ENCODE peak calls at places on chromosomes 4 and X, in five cellular contexts. One of them, this sample, is unnamed.

GRCh38 chr4:16573744-16574143 is 324.7 kb downstream of the LDB2 start:
- DNase-seq in endothelial cell of umbilical vein: no peak
- DNase-seq in astrocyte: peak; percentile 86
- DNase-seq in mesenchymal stem cell: no peak
- DNase-seq in H1: no peak
- DNase-seq in this sample: no peak

GRCh38 chrX:69162466-69162865 is 2.8 kb downstream of the PJA1 start:
- DNase-seq in endothelial cell of umbilical vein: no peak
- DNase-seq in astrocyte: no peak
- DNase-seq in mesenchymal stem cell: no peak
- DNase-seq in H1: no peak
- DNase-seq in this sample: no peak

GRCh38 chrX:15170927-15171326 is 99.0 kb downstream of the ASB9 start:
- DNase-seq in endothelial cell of umbilical vein: no peak
- DNase-seq in astrocyte: peak; percentile 51
- DNase-seq in mesenchymal stem cell: peak; percentile 42
- DNase-seq in H1: no peak
- DNase-seq in this sample: no peak

GRCh38 chr4:40718571-40718970 is 31.2 kb upstream of the NSUN7 start:
- DNase-seq in endothelial cell of umbilical vein: no peak
- DNase-seq in astrocyte: no peak
- DNase-seq in mesenchymal stem cell: no peak
- DNase-seq in H1: no peak
- DNase-seq in this sample: no peak

GRCh38 chr4:170127758-170128157 is 38.0 kb upstream of the AADAT start:
- DNase-seq in endothelial cell of umbilical vein: no peak
- DNase-seq in astrocyte: no peak
- DNase-seq in mesenchymal stem cell: no peak
- DNase-seq in H1: no peak
- DNase-seq in this sample: no peak

GRCh38 chr4:39770969-39771724 is 73.2 kb downstream of the UBE2K start:
- DNase-seq in endothelial cell of umbilical vein: no peak
- DNase-seq in astrocyte: no peak
- DNase-seq in mesenchymal stem cell: no peak
- DNase-seq in H1: no peak
- DNase-seq in this sample: no peak

GRCh38 chr4:22410645-22411247 is 105.1 kb downstream of the ADGRA3 start:
- DNase-seq in endothelial cell of umbilical vein: peak; percentile 36
- DNase-seq in astrocyte: no peak
- DNase-seq in mesenchymal stem cell: peak; percentile 28
- DNase-seq in H1: no peak
- DNase-seq in this sample: no peak

GRCh38 chrX:108022491-108023089 is 22.3 kb upstream of the VSIG1 start:
- DNase-seq in endothelial cell of umbilical vein: peak; percentile 70
- DNase-seq in astrocyte: no peak
- DNase-seq in mesenchymal stem cell: no peak
- DNase-seq in H1: no peak
- DNase-seq in this sample: no peak

GRCh38 chr4:185470503-185471195 is 884 bp downstream of the CCDC110 start:
- DNase-seq in endothelial cell of umbilical vein: peak; percentile 52
- DNase-seq in astrocyte: no peak
- DNase-seq in mesenchymal stem cell: peak; percentile 26
- DNase-seq in H1: no peak
- DNase-seq in this sample: no peak

GRCh38 chrX:24285082-24285481 is 28.8 kb downstream of the SUPT20HL2 start:
- DNase-seq in endothelial cell of umbilical vein: no peak
- DNase-seq in astrocyte: no peak
- DNase-seq in mesenchymal stem cell: no peak
- DNase-seq in H1: no peak
- DNase-seq in this sample: no peak

GRCh38 chr4:6339818-6340445 is 70.3 kb downstream of the WFS1 start:
- DNase-seq in endothelial cell of umbilical vein: no peak
- DNase-seq in astrocyte: no peak
- DNase-seq in mesenchymal stem cell: no peak
- DNase-seq in H1: no peak
- DNase-seq in this sample: no peak

GRCh38 chr4:10296730-10297129 is 160.5 kb downstream of the ZNF518B start:
- DNase-seq in endothelial cell of umbilical vein: no peak
- DNase-seq in astrocyte: no peak
- DNase-seq in mesenchymal stem cell: no peak
- DNase-seq in H1: no peak
- DNase-seq in this sample: no peak

GRCh38 chr4:145982791-145983190 is 44.2 kb upstream of the ZNF827 start:
- DNase-seq in endothelial cell of umbilical vein: no peak
- DNase-seq in astrocyte: no peak
- DNase-seq in mesenchymal stem cell: no peak
- DNase-seq in H1: no peak
- DNase-seq in this sample: no peak

GRCh38 chrX:476724-477075 is 90.0 kb upstream of the PPP2R3B start:
- DNase-seq in endothelial cell of umbilical vein: no peak
- DNase-seq in astrocyte: no peak
- DNase-seq in mesenchymal stem cell: no peak
- DNase-seq in H1: no peak
- DNase-seq in this sample: no peak

GRCh38 chr4:159358226-159358625 is 255.3 kb downstream of the RAPGEF2 start:
- DNase-seq in endothelial cell of umbilical vein: peak; percentile 25
- DNase-seq in astrocyte: peak; percentile 83
- DNase-seq in mesenchymal stem cell: peak; percentile 80
- DNase-seq in H1: no peak
- DNase-seq in this sample: no peak

GRCh38 chr4:107780665-107781064 is 44.1 kb upstream of the SGMS2 start:
- DNase-seq in endothelial cell of umbilical vein: no peak
- DNase-seq in astrocyte: peak; percentile 2
- DNase-seq in mesenchymal stem cell: no peak
- DNase-seq in H1: no peak
- DNase-seq in this sample: no peak

GRCh38 chr4:102684605-102685052 is 76.1 kb downstream of the MANBA start:
- DNase-seq in endothelial cell of umbilical vein: no peak
- DNase-seq in astrocyte: peak; percentile 29
- DNase-seq in mesenchymal stem cell: peak; percentile 94
- DNase-seq in H1: no peak
- DNase-seq in this sample: peak; percentile 75

GRCh38 chrX:21374994-21375794 is 976 bp downstream of the CNKSR2 start:
- DNase-seq in endothelial cell of umbilical vein: no peak
- DNase-seq in astrocyte: no peak
- DNase-seq in mesenchymal stem cell: no peak
- DNase-seq in H1: no peak
- DNase-seq in this sample: no peak

GRCh38 chr4:105243446-105243845 is 96.8 kb downstream of the TET2 start:
- DNase-seq in endothelial cell of umbilical vein: no peak
- DNase-seq in astrocyte: no peak
- DNase-seq in mesenchymal stem cell: no peak
- DNase-seq in H1: no peak
- DNase-seq in this sample: no peak

GRCh38 chr4:105241456-105241855 is 94.8 kb downstream of the TET2 start:
- DNase-seq in endothelial cell of umbilical vein: no peak
- DNase-seq in astrocyte: no peak
- DNase-seq in mesenchymal stem cell: no peak
- DNase-seq in H1: no peak
- DNase-seq in this sample: no peak

GRCh38 chr4:105236917-105237311 is 90.2 kb downstream of the TET2 start:
- DNase-seq in endothelial cell of umbilical vein: no peak
- DNase-seq in astrocyte: no peak
- DNase-seq in mesenchymal stem cell: no peak
- DNase-seq in H1: no peak
- DNase-seq in this sample: no peak

GRCh38 chr4:105236202-105236916 is 89.7 kb downstream of the TET2 start:
- DNase-seq in endothelial cell of umbilical vein: no peak
- DNase-seq in astrocyte: no peak
- DNase-seq in mesenchymal stem cell: no peak
- DNase-seq in H1: no peak
- DNase-seq in this sample: no peak

GRCh38 chr4:105240037-105240436 is 93.4 kb downstream of the TET2 start:
- DNase-seq in endothelial cell of umbilical vein: no peak
- DNase-seq in astrocyte: no peak
- DNase-seq in mesenchymal stem cell: no peak
- DNase-seq in H1: no peak
- DNase-seq in this sample: no peak
- H3K9ac ChIP-seq in endothelial cell of umbilical vein: no peak overlapping the region
- H3K9ac ChIP-seq in astrocyte: no peak overlapping the region
- H3K9ac ChIP-seq in mesenchymal stem cell: no peak overlapping the region
- H3K9ac ChIP-seq in H1: no peak overlapping the region
- H3K9ac ChIP-seq in this sample: no peak overlapping the region

GRCh38 chrX:129932792-129933321 is 26.9 kb downstream of the UTP14A start:
- DNase-seq in endothelial cell of umbilical vein: no peak
- DNase-seq in astrocyte: no peak
- DNase-seq in mesenchymal stem cell: peak; percentile 15
- DNase-seq in H1: no peak
- DNase-seq in this sample: no peak
- H3K9ac ChIP-seq in endothelial cell of umbilical vein: peak overlapping the region; percentile 23
- H3K9ac ChIP-seq in astrocyte: peak overlapping the region; percentile 27
- H3K9ac ChIP-seq in mesenchymal stem cell: peak overlapping the region; percentile 11
- H3K9ac ChIP-seq in H1: no peak overlapping the region
- H3K9ac ChIP-seq in this sample: no peak overlapping the region

DNA sequence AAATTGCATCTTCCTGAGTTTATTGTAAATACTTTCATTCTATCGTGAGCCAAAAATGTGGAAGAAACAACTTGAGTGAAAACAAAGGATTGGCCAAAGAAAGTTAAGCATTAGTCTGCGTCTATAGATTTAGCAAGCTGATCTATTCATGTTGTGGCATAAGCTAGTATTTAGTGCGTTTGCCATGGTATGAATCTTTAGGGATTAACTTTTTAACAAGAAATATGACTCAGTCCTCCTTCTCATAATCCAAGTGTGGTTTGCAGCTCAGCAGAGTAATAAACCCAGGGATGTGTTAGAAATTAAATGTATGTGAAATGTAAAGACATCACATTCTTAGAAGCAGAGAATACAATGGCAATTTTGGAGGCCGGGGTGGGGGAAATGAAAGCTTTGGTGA is 1110.9 kb downstream of the NLGN4X start:
- DNase-seq in endothelial cell of umbilical vein: no peak
- DNase-seq in astrocyte: no peak
- DNase-seq in mesenchymal stem cell: peak; percentile 6
- DNase-seq in H1: no peak
- DNase-seq in this sample: no peak
- H3K9ac ChIP-seq in endothelial cell of umbilical vein: no peak overlapping the region
- H3K9ac ChIP-seq in astrocyte: no peak overlapping the region
- H3K9ac ChIP-seq in mesenchymal stem cell: no peak overlapping the region
- H3K9ac ChIP-seq in H1: no peak overlapping the region
- H3K9ac ChIP-seq in this sample: no peak overlapping the region

DNA sequence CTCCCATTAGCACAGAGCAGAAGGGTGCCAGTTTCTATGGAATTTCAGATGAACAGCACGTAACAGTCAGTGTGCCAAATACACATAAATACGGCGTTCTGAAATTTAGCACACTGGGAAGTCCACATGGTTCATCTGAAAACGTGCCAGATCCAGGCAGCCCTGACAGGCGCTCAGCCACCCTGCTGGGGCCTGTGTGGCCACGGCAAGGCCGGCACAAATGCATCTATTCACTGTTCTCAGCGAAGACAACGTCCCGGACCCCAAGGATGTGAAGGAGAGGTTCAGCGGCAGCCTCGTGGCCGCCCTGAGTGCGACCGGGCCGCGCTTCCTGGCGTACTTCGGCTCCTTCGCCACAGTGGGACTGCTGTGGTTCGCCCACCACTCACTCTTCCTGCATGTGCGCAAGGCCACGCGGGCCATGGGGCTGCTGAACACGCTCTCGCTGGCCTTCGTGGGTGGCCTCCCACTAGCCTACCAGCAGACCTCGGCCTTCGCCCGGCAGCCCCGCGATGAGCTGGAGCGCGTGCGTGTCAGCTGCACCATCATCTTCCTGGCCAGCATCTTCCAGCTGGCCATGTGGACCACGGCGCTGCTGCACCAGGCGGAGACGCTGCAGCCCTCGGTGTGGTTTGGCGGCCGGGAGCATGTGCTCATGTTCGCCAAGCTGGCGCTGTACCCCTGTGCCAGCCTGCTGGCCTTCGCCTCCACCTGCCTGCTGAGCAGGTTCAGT is 15.6 kb downstream of the DGKQ start:
- DNase-seq in endothelial cell of umbilical vein: no peak
- DNase-seq in astrocyte: no peak
- DNase-seq in mesenchymal stem cell: no peak
- DNase-seq in H1: no peak
- DNase-seq in this sample: no peak
- H3K9ac ChIP-seq in endothelial cell of umbilical vein: no peak overlapping the region
- H3K9ac ChIP-seq in astrocyte: no peak overlapping the region
- H3K9ac ChIP-seq in mesenchymal stem cell: no peak overlapping the region
- H3K9ac ChIP-seq in H1: no peak overlapping the region
- H3K9ac ChIP-seq in this sample: no peak overlapping the region

DNA sequence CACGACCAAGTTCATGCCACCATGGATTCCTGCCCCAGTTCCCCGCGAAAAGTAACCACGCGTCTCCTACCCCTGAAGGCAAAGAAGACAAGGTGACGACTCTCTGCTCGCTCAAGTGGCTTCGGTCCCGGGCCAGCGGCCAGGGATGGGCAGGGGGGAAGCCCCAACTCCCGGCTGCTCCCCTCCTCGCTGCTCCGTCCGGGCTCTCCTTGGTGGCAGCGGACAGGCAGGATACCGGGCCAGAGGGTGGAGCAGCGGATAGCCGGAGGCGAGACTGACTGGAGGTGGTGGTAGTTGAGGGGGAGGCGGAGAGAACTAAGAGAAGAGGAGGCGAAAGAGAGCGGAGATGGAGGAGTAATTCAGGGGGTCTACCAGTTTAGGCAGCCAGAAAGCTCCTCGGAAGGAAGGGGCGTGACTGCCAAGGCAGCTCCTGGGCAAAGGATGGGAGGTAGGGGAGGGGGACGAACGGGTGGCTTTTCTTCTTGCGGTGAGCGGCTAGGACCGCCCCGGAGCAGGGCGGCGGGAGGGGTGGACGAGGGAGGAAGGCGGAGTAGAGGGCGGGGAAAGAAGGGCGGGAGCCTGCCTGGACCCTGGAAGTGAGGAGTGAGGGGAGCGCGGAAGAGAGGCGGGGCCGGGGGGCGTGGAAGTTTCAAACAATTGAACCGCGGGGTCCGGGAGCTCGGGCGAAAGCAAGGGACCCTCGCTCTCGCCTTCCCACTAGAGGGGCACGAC is at the start of gene AMOT:
- DNase-seq in endothelial cell of umbilical vein: peak; percentile 77
- DNase-seq in astrocyte: peak; percentile 57
- DNase-seq in mesenchymal stem cell: peak; percentile 82
- DNase-seq in H1: peak; percentile 58
- DNase-seq in this sample: no peak
- H3K9ac ChIP-seq in endothelial cell of umbilical vein: peak within 1 kb of the TSS; percentile 44
- H3K9ac ChIP-seq in astrocyte: peak within 1 kb of the TSS; percentile 82
- H3K9ac ChIP-seq in mesenchymal stem cell: peak within 1 kb of the TSS; percentile 75
- H3K9ac ChIP-seq in H1: no peak within 1 kb of the TSS
- H3K9ac ChIP-seq in this sample: peak within 1 kb of the TSS; percentile 28